ENCODE peak calls at places on chromosomes 11 and 22, in six cellular contexts. E is SK-N-DZ; P is NCI-H2081; A is A549; Q is SK-N-MC; F is activated CD8-positive, alpha-beta memory T cell treated with anti-CD3 and anti-CD28 coated beads for 48 hours. W is an unnamed sample.

GRCh38 chr11:86483591-86484163 is 109.0 kb downstream of the CCDC81 start:
- DNase-seq in E (peak), P (no peak), A (no peak), Q (no peak), F (no peak), W (no peak)

GRCh38 chr11:16669799-16670415 is 68.5 kb upstream of the C11orf58 start:
- DNase-seq in E (no peak), P (no peak), A (peak), Q (no peak), F (no peak), W (peak)

GRCh38 chr22:46056169-46057041 is 79.4 kb upstream of the WNT7B start:
- DNase-seq in E (no peak), P (peak), A (no peak), Q (no peak), F (no peak), W (no peak)

GRCh38 chr11:95134491-95134890 is 44.8 kb downstream of the ENDOD1 start:
- DNase-seq in E (no peak), P (no peak), A (no peak), Q (no peak), F (no peak), W (peak)

GRCh38 chr11:37963440-37963839 is 1365.4 kb upstream of the RAG2 start:
- DNase-seq in E (no peak), P (no peak), A (no peak), Q (no peak), F (no peak), W (no peak)

GRCh38 chr11:34865261-34865660 is 50.9 kb downstream of the APIP start:
- DNase-seq in E (no peak), P (no peak), A (no peak), Q (no peak), F (no peak), W (no peak)

GRCh38 chr11:45451766-45452440 is 165.8 kb upstream of the SYT13 start:
- DNase-seq in E (no peak), P (no peak), A (no peak), Q (no peak), F (no peak), W (peak)

GRCh38 chr11:68684385-68685356 is at the start of gene GAL:
- DNase-seq in E (no peak), P (no peak), A (no peak), Q (no peak), F (no peak), W (no peak)

GRCh38 chr11:35418282-35418846 is 994 bp downstream of the SLC1A2 start:
- DNase-seq in E (peak), P (no peak), A (no peak), Q (no peak), F (no peak), W (no peak)

GRCh38 chr11:114496915-114497314 is 57.6 kb downstream of the REXO2 start:
- DNase-seq in E (no peak), P (no peak), A (no peak), Q (no peak), F (no peak), W (no peak)

GRCh38 chr11:70463478-70464255 is 65.3 kb downstream of the CTTN start:
- DNase-seq in E (no peak), P (no peak), A (no peak), Q (no peak), F (no peak), W (no peak)

GRCh38 chr11:2393111-2393868 is 7.3 kb upstream of the TSSC4 start:
- DNase-seq in E (no peak), P (no peak), A (no peak), Q (no peak), F (no peak), W (no peak)

GRCh38 chr22:33380789-33381530 is 322.8 kb upstream of the SYN3 start:
- DNase-seq in E (no peak), P (no peak), A (peak), Q (no peak), F (no peak), W (peak)

W was measured in iris pigment epithelial cell.